ENCODE peak calls at places on chromosomes 2 and 18, in ten cellular contexts. One of them, this sample, is unnamed.

GRCh38 chr2:162123806-162124758 is 28.0 kb downstream of the GCG start:
- DNase-seq in mammary epithelial cell: peak; percentile 38
- DNase-seq in foreskin fibroblast: peak; percentile 26
- DNase-seq in CD4-positive, alpha-beta T cell: no peak
- DNase-seq in lower lobe of right lung: no peak
- DNase-seq in GM06990: peak; percentile 53
- DNase-seq in K562: peak; percentile 67
- DNase-seq in B cell: no peak
- DNase-seq in progenitor cell of endocrine pancreas: no peak
- DNase-seq in tibial artery: no peak
- DNase-seq in this sample: no peak

GRCh38 chr18:43134876-43135275 is 19.4 kb upstream of the RIT2 start:
- DNase-seq in CD4-positive, alpha-beta T cell: no peak
- DNase-seq in foreskin fibroblast: no peak
- DNase-seq in lower lobe of right lung: no peak
- DNase-seq in tibial artery: no peak
- DNase-seq in progenitor cell of endocrine pancreas: no peak
- DNase-seq in K562: no peak
- DNase-seq in mammary epithelial cell: no peak
- DNase-seq in B cell: no peak
- DNase-seq in GM06990: no peak
- DNase-seq in this sample: no peak

GRCh38 chr2:191894681-191895147 is 47.8 kb upstream of the CAVIN2 start:
- DNase-seq in CD4-positive, alpha-beta T cell: no peak
- DNase-seq in mammary epithelial cell: peak; percentile 86
- DNase-seq in lower lobe of right lung: no peak
- DNase-seq in K562: no peak
- DNase-seq in foreskin fibroblast: peak; percentile 60
- DNase-seq in GM06990: no peak
- DNase-seq in B cell: no peak
- DNase-seq in progenitor cell of endocrine pancreas: no peak
- DNase-seq in tibial artery: no peak
- DNase-seq in this sample: no peak

GRCh38 chr2:9174771-9175441 is 31.7 kb upstream of the ASAP2 start:
- DNase-seq in tibial artery: no peak
- DNase-seq in K562: no peak
- DNase-seq in GM06990: no peak
- DNase-seq in CD4-positive, alpha-beta T cell: no peak
- DNase-seq in B cell: no peak
- DNase-seq in mammary epithelial cell: peak; percentile 56
- DNase-seq in foreskin fibroblast: peak; percentile 89
- DNase-seq in lower lobe of right lung: peak; percentile 68
- DNase-seq in progenitor cell of endocrine pancreas: no peak
- DNase-seq in this sample: no peak

GRCh38 chr2:177908182-177908581 is 164.4 kb downstream of the PDE11A start:
- DNase-seq in foreskin fibroblast: no peak
- DNase-seq in CD4-positive, alpha-beta T cell: no peak
- DNase-seq in mammary epithelial cell: peak; percentile 11
- DNase-seq in GM06990: no peak
- DNase-seq in tibial artery: no peak
- DNase-seq in K562: peak; percentile 8
- DNase-seq in progenitor cell of endocrine pancreas: no peak
- DNase-seq in lower lobe of right lung: no peak
- DNase-seq in B cell: no peak
- DNase-seq in this sample: no peak

GRCh38 chr18:9606039-9606438 is 8.3 kb downstream of the PPP4R1 start:
- DNase-seq in foreskin fibroblast: no peak
- DNase-seq in mammary epithelial cell: no peak
- DNase-seq in CD4-positive, alpha-beta T cell: no peak
- DNase-seq in progenitor cell of endocrine pancreas: no peak
- DNase-seq in K562: no peak
- DNase-seq in lower lobe of right lung: no peak
- DNase-seq in tibial artery: no peak
- DNase-seq in B cell: no peak
- DNase-seq in GM06990: no peak
- DNase-seq in this sample: no peak

GRCh38 chr2:72139471-72139870 is 8.2 kb downstream of the CYP26B1 start:
- DNase-seq in B cell: no peak
- DNase-seq in K562: no peak
- DNase-seq in foreskin fibroblast: no peak
- DNase-seq in mammary epithelial cell: no peak
- DNase-seq in tibial artery: no peak
- DNase-seq in GM06990: no peak
- DNase-seq in lower lobe of right lung: no peak
- DNase-seq in CD4-positive, alpha-beta T cell: no peak
- DNase-seq in progenitor cell of endocrine pancreas: no peak
- DNase-seq in this sample: no peak

GRCh38 chr18:74241426-74241825 is 50.3 kb downstream of the CYB5A start:
- DNase-seq in B cell: no peak
- DNase-seq in progenitor cell of endocrine pancreas: no peak
- DNase-seq in mammary epithelial cell: no peak
- DNase-seq in tibial artery: no peak
- DNase-seq in foreskin fibroblast: no peak
- DNase-seq in CD4-positive, alpha-beta T cell: no peak
- DNase-seq in GM06990: no peak
- DNase-seq in lower lobe of right lung: no peak
- DNase-seq in K562: no peak
- DNase-seq in this sample: no peak

GRCh38 chr2:156852210-156852609 is 405.3 kb upstream of the GALNT5 start:
- DNase-seq in CD4-positive, alpha-beta T cell: no peak
- DNase-seq in tibial artery: no peak
- DNase-seq in lower lobe of right lung: no peak
- DNase-seq in progenitor cell of endocrine pancreas: no peak
- DNase-seq in K562: no peak
- DNase-seq in GM06990: no peak
- DNase-seq in B cell: no peak
- DNase-seq in mammary epithelial cell: no peak
- DNase-seq in foreskin fibroblast: no peak
- DNase-seq in this sample: no peak

GRCh38 chr2:167294775-167295140 is 406.5 kb downstream of the XIRP2 start:
- DNase-seq in B cell: no peak
- DNase-seq in tibial artery: no peak
- DNase-seq in foreskin fibroblast: no peak
- DNase-seq in GM06990: no peak
- DNase-seq in progenitor cell of endocrine pancreas: no peak
- DNase-seq in lower lobe of right lung: no peak
- DNase-seq in K562: no peak
- DNase-seq in CD4-positive, alpha-beta T cell: no peak
- DNase-seq in mammary epithelial cell: peak; percentile 29
- DNase-seq in this sample: no peak

GRCh38 chr2:167289651-167290410 is 401.6 kb downstream of the XIRP2 start:
- DNase-seq in GM06990: no peak
- DNase-seq in B cell: no peak
- DNase-seq in K562: no peak
- DNase-seq in CD4-positive, alpha-beta T cell: no peak
- DNase-seq in tibial artery: no peak
- DNase-seq in mammary epithelial cell: no peak
- DNase-seq in progenitor cell of endocrine pancreas: no peak
- DNase-seq in lower lobe of right lung: no peak
- DNase-seq in foreskin fibroblast: no peak
- DNase-seq in this sample: no peak

GRCh38 chr2:167293172-167293781 is 405.0 kb downstream of the XIRP2 start:
- DNase-seq in K562: no peak
- DNase-seq in tibial artery: peak; percentile 25
- DNase-seq in lower lobe of right lung: peak; percentile 44
- DNase-seq in progenitor cell of endocrine pancreas: peak; percentile 11
- DNase-seq in mammary epithelial cell: peak; percentile 20
- DNase-seq in GM06990: peak; percentile 20
- DNase-seq in foreskin fibroblast: peak; percentile 32
- DNase-seq in B cell: no peak
- DNase-seq in CD4-positive, alpha-beta T cell: no peak
- DNase-seq in this sample: peak; percentile 27

GRCh38 chr2:167294031-167294774 is 405.9 kb downstream of the XIRP2 start:
- DNase-seq in lower lobe of right lung: peak; percentile 39
- DNase-seq in progenitor cell of endocrine pancreas: peak; percentile 17
- DNase-seq in foreskin fibroblast: peak; percentile 15
- DNase-seq in mammary epithelial cell: peak; percentile 4
- DNase-seq in GM06990: peak; percentile 4
- DNase-seq in CD4-positive, alpha-beta T cell: no peak
- DNase-seq in B cell: no peak
- DNase-seq in K562: no peak
- DNase-seq in tibial artery: no peak
- DNase-seq in this sample: peak; percentile 19

DNA sequence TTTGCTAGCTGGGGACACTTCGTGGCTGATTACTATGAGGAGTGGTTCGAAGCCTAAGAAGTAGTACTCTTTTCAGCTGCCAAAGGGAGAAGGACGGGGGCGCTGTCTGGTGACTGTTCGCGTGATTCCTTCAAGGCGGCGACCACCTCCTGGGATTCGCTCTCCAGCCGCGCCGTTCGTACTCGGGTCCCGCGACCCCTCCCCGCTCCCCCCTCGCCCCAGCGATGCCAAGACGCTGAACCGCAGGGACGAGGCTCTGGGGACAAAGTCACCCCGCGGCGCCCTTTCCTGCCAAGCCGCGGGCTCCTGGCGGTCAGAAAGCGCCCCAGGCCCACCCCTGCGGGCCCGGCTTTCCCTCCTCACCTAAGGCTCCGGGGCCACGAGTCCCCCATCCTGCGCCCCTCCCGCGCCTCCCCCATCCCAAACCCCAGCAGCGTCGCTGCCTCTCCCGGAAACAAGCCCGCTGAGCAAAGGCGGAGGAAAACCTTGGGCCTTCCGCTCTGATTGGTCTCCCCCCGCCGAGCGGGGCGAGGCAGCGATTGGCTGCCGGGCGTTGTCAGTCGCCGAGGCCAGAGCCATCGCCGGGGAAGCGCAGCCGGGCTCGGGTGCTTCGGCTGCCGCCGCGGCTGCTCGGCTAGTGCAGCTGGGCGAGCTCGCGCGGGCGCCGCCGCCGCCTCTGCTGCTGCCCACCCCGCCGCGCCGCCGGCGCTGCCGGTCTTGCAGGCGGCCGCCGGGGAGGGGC is 404.3 kb downstream of the XIRP2 start:
- DNase-seq in tibial artery: peak; percentile 82
- DNase-seq in progenitor cell of endocrine pancreas: peak; percentile 86
- DNase-seq in foreskin fibroblast: peak; percentile 94
- DNase-seq in mammary epithelial cell: peak; percentile 90
- DNase-seq in B cell: no peak
- DNase-seq in K562: peak; percentile 58
- DNase-seq in GM06990: peak; percentile 82
- DNase-seq in CD4-positive, alpha-beta T cell: no peak
- DNase-seq in lower lobe of right lung: peak; percentile 89
- DNase-seq in this sample: peak; percentile 81
- TF ChIP-seq CTCF in tibial artery: no peak
- TF ChIP-seq CTCF in progenitor cell of endocrine pancreas: peak; percentile 57
- TF ChIP-seq CTCF in foreskin fibroblast: peak; percentile 17
- TF ChIP-seq CTCF in mammary epithelial cell: no peak
- TF ChIP-seq CTCF in B cell: no peak
- TF ChIP-seq CTCF in K562: no peak
- TF ChIP-seq CTCF in GM06990: peak; percentile 32
- TF ChIP-seq CTCF in CD4-positive, alpha-beta T cell: no peak
- TF ChIP-seq CTCF in lower lobe of right lung: peak; percentile 27
- TF ChIP-seq CTCF in this sample: peak; percentile 59

GRCh38 chr2:173247156-173247555 is 107.5 kb upstream of the CDCA7 start:
- DNase-seq in progenitor cell of endocrine pancreas: no peak
- DNase-seq in foreskin fibroblast: no peak
- DNase-seq in lower lobe of right lung: no peak
- DNase-seq in K562: no peak
- DNase-seq in mammary epithelial cell: no peak
- DNase-seq in GM06990: no peak
- DNase-seq in B cell: no peak
- DNase-seq in CD4-positive, alpha-beta T cell: no peak
- DNase-seq in tibial artery: no peak
- DNase-seq in this sample: no peak
- TF ChIP-seq CTCF in progenitor cell of endocrine pancreas: no peak
- TF ChIP-seq CTCF in foreskin fibroblast: no peak
- TF ChIP-seq CTCF in lower lobe of right lung: no peak
- TF ChIP-seq CTCF in K562: no peak
- TF ChIP-seq CTCF in mammary epithelial cell: no peak
- TF ChIP-seq CTCF in GM06990: no peak
- TF ChIP-seq CTCF in B cell: no peak
- TF ChIP-seq CTCF in CD4-positive, alpha-beta T cell: no peak
- TF ChIP-seq CTCF in tibial artery: no peak
- TF ChIP-seq CTCF in this sample: no peak

DNA sequence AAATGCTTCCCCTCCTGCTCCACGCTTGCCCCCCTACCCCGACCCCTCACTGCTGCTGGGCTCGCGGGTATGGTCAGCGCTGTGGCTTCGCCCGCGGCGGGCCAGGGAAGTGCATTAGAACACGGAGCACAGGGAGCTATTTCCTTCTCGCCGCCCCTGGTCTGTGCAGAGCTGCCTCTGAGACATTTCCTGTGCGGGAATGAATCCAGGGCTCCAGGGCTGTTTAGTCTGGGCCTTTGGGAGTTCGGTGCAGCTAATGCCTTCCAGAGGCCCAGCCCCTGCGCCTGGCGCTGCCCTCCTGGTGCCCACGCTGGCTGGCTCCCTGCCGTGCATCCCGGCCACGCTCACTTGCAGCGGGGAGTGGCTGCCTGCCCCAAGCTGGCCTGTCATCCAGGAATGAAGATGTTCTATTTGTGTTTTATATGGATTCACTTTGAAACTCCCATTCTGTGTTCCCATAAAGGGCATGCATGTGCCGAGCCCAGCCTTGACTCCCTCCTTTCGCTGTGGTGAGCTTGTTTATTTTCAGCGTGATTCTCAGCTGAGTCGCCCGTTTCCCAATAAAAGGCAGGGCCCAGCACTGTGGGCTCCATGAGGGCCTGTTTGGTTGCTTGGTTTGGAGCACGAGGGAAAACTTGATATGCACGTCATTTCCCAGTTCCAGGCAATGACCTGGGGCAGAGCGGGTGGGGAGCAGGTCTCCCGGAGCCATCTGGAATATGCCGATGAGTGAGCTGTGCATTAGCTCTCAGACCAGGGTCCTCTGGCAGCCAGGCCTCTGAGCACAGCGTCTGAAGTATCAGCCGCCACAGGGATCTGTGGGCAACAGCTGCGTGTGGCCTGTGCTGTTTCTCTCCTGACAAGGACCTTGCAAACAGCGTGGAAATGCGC is 42.7 kb downstream of the SH3RF3 start:
- DNase-seq in foreskin fibroblast: peak; percentile 99
- DNase-seq in K562: no peak
- DNase-seq in progenitor cell of endocrine pancreas: no peak
- DNase-seq in B cell: no peak
- DNase-seq in lower lobe of right lung: no peak
- DNase-seq in mammary epithelial cell: no peak
- DNase-seq in tibial artery: peak; percentile 91
- DNase-seq in CD4-positive, alpha-beta T cell: no peak
- DNase-seq in GM06990: no peak
- DNase-seq in this sample: no peak
- TF ChIP-seq CTCF in foreskin fibroblast: peak; percentile 11
- TF ChIP-seq CTCF in K562: no peak
- TF ChIP-seq CTCF in progenitor cell of endocrine pancreas: no peak
- TF ChIP-seq CTCF in B cell: no peak
- TF ChIP-seq CTCF in lower lobe of right lung: peak; percentile 34
- TF ChIP-seq CTCF in mammary epithelial cell: no peak
- TF ChIP-seq CTCF in tibial artery: peak; percentile 73
- TF ChIP-seq CTCF in CD4-positive, alpha-beta T cell: no peak
- TF ChIP-seq CTCF in GM06990: no peak
- TF ChIP-seq CTCF in this sample: no peak

DNA sequence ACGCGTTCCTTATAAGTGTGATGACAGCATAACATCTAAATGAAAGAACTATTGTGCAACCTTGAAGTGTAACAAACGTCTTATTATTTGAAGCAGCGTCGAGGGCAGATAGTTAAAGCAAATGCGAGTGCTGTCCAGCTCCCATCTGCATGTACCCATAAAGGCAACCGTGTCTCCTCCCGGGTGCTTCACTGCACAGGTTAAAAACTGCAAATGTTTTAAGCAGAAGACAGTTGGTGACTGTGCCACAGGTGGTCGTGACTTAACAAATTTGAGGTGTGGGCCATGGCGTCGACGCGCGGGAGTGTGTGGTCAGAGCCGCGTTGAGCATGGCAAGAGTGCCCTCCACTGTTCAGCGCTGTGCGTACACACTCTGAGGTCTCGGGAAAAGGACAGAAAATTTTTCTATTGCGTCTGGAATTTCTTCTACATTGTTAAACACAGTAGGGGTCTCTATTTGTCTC is 6.4 kb downstream of the SALL3 start:
- DNase-seq in lower lobe of right lung: no peak
- DNase-seq in foreskin fibroblast: no peak
- DNase-seq in B cell: no peak
- DNase-seq in tibial artery: no peak
- DNase-seq in GM06990: no peak
- DNase-seq in K562: peak; percentile 14
- DNase-seq in mammary epithelial cell: no peak
- DNase-seq in progenitor cell of endocrine pancreas: no peak
- DNase-seq in CD4-positive, alpha-beta T cell: no peak
- DNase-seq in this sample: peak; percentile 52
- TF ChIP-seq CTCF in lower lobe of right lung: peak; percentile 36
- TF ChIP-seq CTCF in foreskin fibroblast: peak; percentile 20
- TF ChIP-seq CTCF in B cell: no peak
- TF ChIP-seq CTCF in tibial artery: no peak
- TF ChIP-seq CTCF in GM06990: peak; percentile 2
- TF ChIP-seq CTCF in K562: peak; percentile 65
- TF ChIP-seq CTCF in mammary epithelial cell: peak; percentile 39
- TF ChIP-seq CTCF in progenitor cell of endocrine pancreas: peak; percentile 84
- TF ChIP-seq CTCF in CD4-positive, alpha-beta T cell: no peak
- TF ChIP-seq CTCF in this sample: peak; percentile 78